ENCODE peak calls at places on chromosomes 6 and 20, in eight cellular contexts. L, D, N, Z, C, F, T and E are unnamed samples.

GRCh38 chr6:56798163-56798562 is 155.5 kb upstream of the DST start:
- DNase-seq in L (no peak), D (no peak), N (no peak), Z (peak; percentile 52), C (no peak), F (no peak), T (no peak), E (no peak)

GRCh38 chr20:32017711-32018251 is 7.5 kb downstream of the CCM2L start:
- DNase-seq in L (no peak), D (no peak), N (peak; percentile 90), Z (peak; percentile 39), C (peak; percentile 49), F (peak; percentile 19), T (peak; percentile 53), E (no peak)

GRCh38 chr6:50264995-50265571 is 215.4 kb upstream of the DEFB112 start:
- DNase-seq in L (no peak), D (no peak), N (peak; percentile 26), Z (peak; percentile 6), C (no peak), F (no peak), T (no peak), E (no peak)

GRCh38 chr6:151014404-151015150 is 149.1 kb downstream of the MTHFD1L start:
- DNase-seq in L (peak; percentile 59), D (no peak), N (peak; percentile 78), Z (peak; percentile 68), C (peak; percentile 54), F (peak; percentile 12), T (peak; percentile 73), E (peak; percentile 29)

GRCh38 chr20:8807480-8808179 is 261.3 kb upstream of the PLCB4 start:
- DNase-seq in L (no peak), D (no peak), N (no peak), Z (no peak), C (no peak), F (no peak), T (no peak), E (no peak)

GRCh38 chr20:20204326-20204725 is 152.0 kb downstream of the CFAP61 start:
- DNase-seq in L (no peak), D (no peak), N (no peak), Z (no peak), C (no peak), F (no peak), T (no peak), E (no peak)

GRCh38 chr6:168367285-168367720 is 47.7 kb upstream of the DACT2 start:
- DNase-seq in L (no peak), D (no peak), N (no peak), Z (no peak), C (no peak), F (no peak), T (no peak), E (no peak)

GRCh38 chr20:45576995-45577394 is 2.1 kb downstream of the WFDC8 start:
- DNase-seq in L (no peak), D (no peak), N (no peak), Z (no peak), C (no peak), F (no peak), T (no peak), E (no peak)

GRCh38 chr20:59785118-59785959 is 148.1 kb downstream of the SYCP2 start:
- DNase-seq in L (no peak), D (no peak), N (no peak), Z (no peak), C (no peak), F (no peak), T (no peak), E (no peak)

GRCh38 chr20:22227301-22227700 is 357.1 kb downstream of the FOXA2 start:
- DNase-seq in L (no peak), D (no peak), N (no peak), Z (peak; percentile 13), C (no peak), F (no peak), T (no peak), E (no peak)

GRCh38 chr6:90121982-90122381 is 174.7 kb downstream of the BACH2 start:
- DNase-seq in L (no peak), D (no peak), N (no peak), Z (peak; percentile 90), C (no peak), F (no peak), T (no peak), E (no peak)

GRCh38 chr6:53734473-53735299 is 60.1 kb upstream of the LRRC1 start:
- DNase-seq in L (no peak), D (peak; percentile 77), N (peak; percentile 53), Z (peak; percentile 96), C (peak; percentile 37), F (no peak), T (peak; percentile 67), E (no peak)

GRCh38 chr20:2840967-2841531 is 504 bp downstream of the VPS16 start:
- DNase-seq in L (peak; percentile 52), D (no peak), N (peak; percentile 65), Z (peak; percentile 21), C (no peak), F (peak; percentile 26), T (peak; percentile 57), E (peak; percentile 62)

GRCh38 chr6:39876826-39877225 is 57.4 kb downstream of the MOCS1 start:
- DNase-seq in L (no peak), D (no peak), N (no peak), Z (no peak), C (no peak), F (no peak), T (no peak), E (no peak)

GRCh38 chr20:60136640-60137411 is 178.6 kb downstream of the CDH26 start:
- DNase-seq in L (no peak), D (no peak), N (no peak), Z (no peak), C (no peak), F (no peak), T (no peak), E (no peak)

GRCh38 chr6:141097471-141097870 is 1035.3 kb upstream of the GJE1 start:
- DNase-seq in L (no peak), D (no peak), N (no peak), Z (peak; percentile 68), C (no peak), F (no peak), T (no peak), E (no peak)

GRCh38 chr6:129567374-129567773 is 142.6 kb downstream of the ARHGAP18 start:
- DNase-seq in L (no peak), D (no peak), N (peak; percentile 41), Z (peak; percentile 48), C (no peak), F (no peak), T (peak; percentile 55), E (no peak)

GRCh38 chr20:4749326-4749725 is 27.6 kb downstream of the PRND start:
- DNase-seq in L (no peak), D (no peak), N (no peak), Z (no peak), C (no peak), F (no peak), T (no peak), E (no peak)

GRCh38 chr6:154157082-154157481 is 118.0 kb downstream of the OPRM1 start:
- DNase-seq in L (no peak), D (no peak), N (no peak), Z (no peak), C (no peak), F (no peak), T (peak; percentile 34), E (no peak)

GRCh38 chr20:11807070-11807741 is 110.5 kb upstream of the BTBD3 start:
- DNase-seq in L (no peak), D (no peak), N (no peak), Z (peak; percentile 69), C (no peak), F (no peak), T (no peak), E (no peak)

GRCh38 chr6:27651371-27651732 is 178.4 kb upstream of the ZNF184 start:
- DNase-seq in L (no peak), D (no peak), N (peak; percentile 50), Z (peak; percentile 29), C (no peak), F (no peak), T (no peak), E (no peak)

GRCh38 chr6:20092071-20092566 is 120.2 kb downstream of the MBOAT1 start:
- DNase-seq in L (no peak), D (peak; percentile 18), N (peak; percentile 49), Z (peak; percentile 61), C (no peak), F (no peak), T (no peak), E (no peak)

GRCh38 chr6:32166411-32167061 is 2.1 kb downstream of the EGFL8 start:
- DNase-seq in L (no peak), D (no peak), N (peak; percentile 74), Z (no peak), C (no peak), F (no peak), T (no peak), E (no peak)

GRCh38 chr20:9156529-9157280 is 87.8 kb downstream of the PLCB4 start:
- DNase-seq in L (no peak), D (no peak), N (no peak), Z (no peak), C (no peak), F (no peak), T (no peak), E (no peak)

GRCh38 chr6:41767112-41767946 is 12.4 kb downstream of the FRS3 start:
- DNase-seq in L (no peak), D (no peak), N (no peak), Z (peak; percentile 87), C (no peak), F (no peak), T (no peak), E (no peak)

GRCh38 chr20:57999465-58000111 is 228.9 kb downstream of the ANKRD60 start:
- DNase-seq in L (no peak), D (no peak), N (peak; percentile 73), Z (no peak), C (no peak), F (no peak), T (no peak), E (peak; percentile 15)

GRCh38 chr6:125114248-125114858 is 39.2 kb upstream of the TPD52L1 start:
- DNase-seq in L (peak; percentile 40), D (peak; percentile 58), N (peak; percentile 23), Z (peak; percentile 65), C (no peak), F (peak; percentile 2), T (peak; percentile 65), E (no peak)